ENCODE peak calls at places on chromosome 2, in four cellular contexts. One of them, this sample, is unnamed.

GRCh38 chr2:222358876-222359275 is 60.1 kb upstream of the PAX3 start:
- DNase-seq in AG10803: peak
- DNase-seq in choroid plexus epithelial cell: no peak
- DNase-seq in GM23338: no peak
- DNase-seq in this sample: peak

GRCh38 chr2:200352631-200353030 is 46.1 kb downstream of the SPATS2L start:
- DNase-seq in AG10803: peak
- DNase-seq in choroid plexus epithelial cell: peak
- DNase-seq in GM23338: no peak
- DNase-seq in this sample: peak

GRCh38 chr2:27638709-27639108 is 9.9 kb downstream of the GPN1 start:
- DNase-seq in AG10803: peak
- DNase-seq in choroid plexus epithelial cell: peak
- DNase-seq in GM23338: no peak
- DNase-seq in this sample: no peak

GRCh38 chr2:20599001-20599600 is 51.8 kb downstream of the HS1BP3 start:
- DNase-seq in AG10803: no peak
- DNase-seq in choroid plexus epithelial cell: no peak
- DNase-seq in GM23338: no peak
- DNase-seq in this sample: no peak

GRCh38 chr2:104853401-104853925 is 452 bp upstream of the POU3F3 start:
- DNase-seq in AG10803: no peak
- DNase-seq in choroid plexus epithelial cell: no peak
- DNase-seq in GM23338: no peak
- DNase-seq in this sample: no peak

GRCh38 chr2:60469918-60470317 is 83.5 kb downstream of the BCL11A start:
- DNase-seq in AG10803: no peak
- DNase-seq in choroid plexus epithelial cell: no peak
- DNase-seq in GM23338: no peak
- DNase-seq in this sample: no peak

GRCh38 chr2:152759290-152760072 is 41.1 kb downstream of the ARL6IP6 start:
- DNase-seq in AG10803: no peak
- DNase-seq in choroid plexus epithelial cell: no peak
- DNase-seq in GM23338: no peak
- DNase-seq in this sample: no peak

GRCh38 chr2:135037831-135038230 is 9.4 kb downstream of the MAP3K19 start:
- DNase-seq in AG10803: peak
- DNase-seq in choroid plexus epithelial cell: peak
- DNase-seq in GM23338: no peak
- DNase-seq in this sample: no peak

GRCh38 chr2:50729306-50730105 is 302.4 kb downstream of the NRXN1 start:
- DNase-seq in AG10803: no peak
- DNase-seq in choroid plexus epithelial cell: no peak
- DNase-seq in GM23338: peak
- DNase-seq in this sample: no peak

GRCh38 chr2:103292570-103293265 is 530.9 kb downstream of the TMEM182 start:
- DNase-seq in AG10803: no peak
- DNase-seq in choroid plexus epithelial cell: no peak
- DNase-seq in GM23338: peak
- DNase-seq in this sample: no peak

GRCh38 chr2:240983361-240983995 is 14.9 kb upstream of the SNED1 start:
- DNase-seq in AG10803: no peak
- DNase-seq in choroid plexus epithelial cell: peak
- DNase-seq in GM23338: peak
- DNase-seq in this sample: peak

GRCh38 chr2:117832905-117833613 is 18.6 kb downstream of the DDX18 start:
- DNase-seq in AG10803: peak
- DNase-seq in choroid plexus epithelial cell: peak
- DNase-seq in GM23338: peak
- DNase-seq in this sample: peak

GRCh38 chr2:236536727-236537398 is 32.8 kb upstream of the ACKR3 start:
- DNase-seq in AG10803: no peak
- DNase-seq in choroid plexus epithelial cell: no peak
- DNase-seq in GM23338: no peak
- DNase-seq in this sample: no peak

GRCh38 chr2:239025081-239025801 is 177.4 kb downstream of the TWIST2 start:
- DNase-seq in AG10803: peak
- DNase-seq in choroid plexus epithelial cell: peak
- DNase-seq in GM23338: no peak
- DNase-seq in this sample: peak

GRCh38 chr2:61905372-61906186 is at the start of gene COMMD1:
- DNase-seq in AG10803: peak
- DNase-seq in choroid plexus epithelial cell: peak
- DNase-seq in GM23338: peak
- DNase-seq in this sample: peak

GRCh38 chr2:217916504-217917254 is 86.1 kb downstream of the TNS1 start:
- DNase-seq in AG10803: no peak
- DNase-seq in choroid plexus epithelial cell: no peak
- DNase-seq in GM23338: no peak
- DNase-seq in this sample: no peak

GRCh38 chr2:220503446-220503845 is 876.0 kb downstream of the SLC4A3 start:
- DNase-seq in AG10803: no peak
- DNase-seq in choroid plexus epithelial cell: no peak
- DNase-seq in GM23338: no peak
- DNase-seq in this sample: no peak

GRCh38 chr2:234958311-234958710 is 6.5 kb downstream of the SH3BP4 start:
- DNase-seq in AG10803: no peak
- DNase-seq in choroid plexus epithelial cell: no peak
- DNase-seq in GM23338: no peak
- DNase-seq in this sample: no peak

GRCh38 chr2:27715318-27716165 is 51.9 kb downstream of the SLC4A1AP start:
- DNase-seq in AG10803: peak
- DNase-seq in choroid plexus epithelial cell: peak
- DNase-seq in GM23338: peak
- DNase-seq in this sample: peak

GRCh38 chr2:225465827-225466226 is 66.3 kb downstream of the NYAP2 start:
- DNase-seq in AG10803: no peak
- DNase-seq in choroid plexus epithelial cell: no peak
- DNase-seq in GM23338: peak
- DNase-seq in this sample: no peak

GRCh38 chr2:187442778-187443177 is 5.3 kb downstream of the CALCRL start:
- DNase-seq in AG10803: no peak
- DNase-seq in choroid plexus epithelial cell: no peak
- DNase-seq in GM23338: no peak
- DNase-seq in this sample: no peak

GRCh38 chr2:187440101-187440500 is 8.0 kb downstream of the CALCRL start:
- DNase-seq in AG10803: no peak
- DNase-seq in choroid plexus epithelial cell: no peak
- DNase-seq in GM23338: no peak
- DNase-seq in this sample: no peak

GRCh38 chr2:187438459-187438858 is 9.6 kb downstream of the CALCRL start:
- DNase-seq in AG10803: no peak
- DNase-seq in choroid plexus epithelial cell: no peak
- DNase-seq in GM23338: no peak
- DNase-seq in this sample: no peak

GRCh38 chr2:187442378-187442777 is 5.7 kb downstream of the CALCRL start:
- DNase-seq in AG10803: no peak
- DNase-seq in choroid plexus epithelial cell: no peak
- DNase-seq in GM23338: no peak
- DNase-seq in this sample: no peak
- TF ChIP-seq CTCF in AG10803: peak
- TF ChIP-seq CTCF in choroid plexus epithelial cell: peak
- TF ChIP-seq CTCF in GM23338: no peak
- TF ChIP-seq CTCF in this sample: peak

DNA sequence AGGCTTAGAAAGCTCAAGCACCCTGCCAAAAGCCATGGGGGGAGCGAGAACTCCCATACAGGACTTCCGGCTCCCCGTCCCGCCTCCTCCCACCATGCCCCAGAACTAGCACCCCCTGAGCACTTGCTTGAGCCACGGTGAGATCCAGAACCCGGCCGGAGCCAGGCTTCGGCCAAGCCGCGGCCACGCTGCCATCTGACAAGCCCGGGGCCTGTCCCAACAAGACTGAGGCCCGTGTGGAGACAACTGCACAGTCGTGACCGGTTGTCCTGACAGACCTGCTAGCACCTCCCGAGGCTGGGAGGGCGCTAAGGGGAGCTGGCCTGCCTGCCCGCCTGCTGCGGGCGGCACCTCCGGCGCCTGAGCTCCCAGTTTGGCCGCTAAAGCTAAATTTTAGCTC is 78.2 kb upstream of the ODC1 start:
- DNase-seq in AG10803: no peak
- DNase-seq in choroid plexus epithelial cell: no peak
- DNase-seq in GM23338: no peak
- DNase-seq in this sample: no peak
- H3K4me3 ChIP-seq in AG10803: no peak
- H3K4me3 ChIP-seq in choroid plexus epithelial cell: no peak
- H3K4me3 ChIP-seq in GM23338: no peak
- H3K4me3 ChIP-seq in this sample: no peak

DNA sequence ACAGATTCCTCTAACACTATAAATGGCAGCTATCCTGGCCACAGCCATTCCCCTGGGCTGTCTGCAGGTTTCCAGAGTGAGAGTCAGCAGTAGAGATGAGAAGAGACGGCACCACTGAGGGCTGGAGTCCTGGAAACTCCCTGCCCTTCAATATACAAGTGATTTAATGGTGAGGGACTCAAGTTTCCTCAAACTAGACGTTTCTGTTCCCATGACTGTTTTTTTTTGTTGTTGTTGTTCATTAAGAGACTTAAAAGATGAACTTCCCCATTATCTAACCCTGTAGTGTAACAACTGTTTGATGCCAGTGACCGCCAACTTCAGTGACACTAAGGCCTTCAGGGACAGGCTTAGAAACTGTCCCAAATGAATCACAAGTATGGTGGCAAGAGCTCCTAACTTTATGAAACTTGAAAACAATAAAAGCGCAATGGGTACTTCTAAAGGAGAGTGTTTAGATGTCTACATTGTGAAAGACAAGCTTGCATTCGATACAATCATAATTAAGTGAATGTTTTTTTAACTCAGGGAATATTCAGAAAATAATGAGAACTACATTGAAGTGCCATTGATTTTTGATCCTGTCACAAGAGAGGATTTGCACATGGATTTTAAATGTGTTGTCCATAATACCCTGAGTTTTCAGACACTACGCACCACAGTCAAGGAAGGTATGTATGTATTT is 34.0 kb downstream of the IL1R2 start:
- DNase-seq in AG10803: no peak
- DNase-seq in choroid plexus epithelial cell: no peak
- DNase-seq in GM23338: no peak
- DNase-seq in this sample: no peak
- TF ChIP-seq CTCF in AG10803: no peak
- TF ChIP-seq CTCF in choroid plexus epithelial cell: no peak
- TF ChIP-seq CTCF in GM23338: no peak
- TF ChIP-seq CTCF in this sample: no peak

GRCh38 chr2:23903034-23903433 is 23.9 kb downstream of the ATAD2B start:
- DNase-seq in AG10803: no peak
- DNase-seq in choroid plexus epithelial cell: no peak
- DNase-seq in GM23338: no peak
- DNase-seq in this sample: no peak
- H3K4me3 ChIP-seq in AG10803: no peak
- H3K4me3 ChIP-seq in choroid plexus epithelial cell: no peak
- H3K4me3 ChIP-seq in GM23338: no peak
- H3K4me3 ChIP-seq in this sample: no peak

This sample was measured in fibroblast of pulmonary artery.